ENCODE peak calls at places on chromosomes 12 and 14, in ten cellular contexts. H is T-cell; S is heart left ventricle; E is ureter; U is PC-3; G is activated gamma-delta T cell treated with anti-CD3 and anti-CD28 coated beads, Interleukin-2, amount 50 U/mL, for 16 hours; L is GM03348; X is endothelial cell of umbilical vein; N is LHCN-M2; Z is T-helper 9 cell. T is an unnamed sample.

GRCh38 chr14:63045234-63045611 is at the start of gene KCNH5:
- DNase-seq in H (no peak), S (peak; percentile 10), E (no peak), U (peak; percentile 22), G (no peak), L (peak; percentile 85), X (peak; percentile 50), N (no peak), Z (no peak), T (no peak)

GRCh38 chr14:34931206-34931605 is 51.6 kb upstream of the SRP54 start:
- DNase-seq in H (peak; percentile 27), S (no peak), E (peak; percentile 47), U (peak; percentile 71), G (no peak), L (no peak), X (peak; percentile 83), N (peak; percentile 21), Z (peak; percentile 5), T (peak; percentile 9)

GRCh38 chr14:101980700-101981099 is 16.3 kb downstream of the DYNC1H1 start:
- DNase-seq in H (no peak), S (peak; percentile 43), E (peak; percentile 82), U (peak; percentile 98), G (no peak), L (peak; percentile 90), X (peak; percentile 90), N (peak; percentile 95), Z (no peak), T (peak; percentile 93)

GRCh38 chr12:52543985-52544888 is 8.7 kb downstream of the KRT71 start:
- DNase-seq in H (no peak), S (no peak), E (no peak), U (no peak), G (no peak), L (peak; percentile 72), X (no peak), N (peak; percentile 7), Z (no peak), T (peak; percentile 42)

GRCh38 chr14:94173885-94174621 is at the start of gene PPP4R4:
- DNase-seq in H (peak; percentile 82), S (peak; percentile 79), E (peak; percentile 66), U (peak; percentile 55), G (peak; percentile 71), L (peak; percentile 97), X (peak; percentile 64), N (peak; percentile 58), Z (peak; percentile 89), T (peak; percentile 78)

GRCh38 chr12:12839886-12840285 is 26.7 kb downstream of the DDX47 start:
- DNase-seq in H (no peak), S (no peak), E (peak; percentile 69), U (peak; percentile 97), G (no peak), L (peak; percentile 88), X (peak; percentile 95), N (peak; percentile 83), Z (no peak), T (peak; percentile 68)

GRCh38 chr14:92397140-92397815 is 74.3 kb downstream of the SLC24A4 start:
- DNase-seq in H (no peak), S (no peak), E (no peak), U (peak; percentile 90), G (no peak), L (peak; percentile 87), X (no peak), N (peak; percentile 24), Z (no peak), T (peak; percentile 9)

GRCh38 chr14:77106666-77107065 is 8.6 kb downstream of the CIPC start:
- DNase-seq in H (no peak), S (no peak), E (no peak), U (no peak), G (no peak), L (no peak), X (no peak), N (no peak), Z (no peak), T (peak; percentile 52)

GRCh38 chr12:848519-849191 is 96.3 kb downstream of the WNK1 start:
- DNase-seq in H (no peak), S (no peak), E (no peak), U (no peak), G (no peak), L (peak; percentile 11), X (peak; percentile 23), N (no peak), Z (no peak), T (no peak)

GRCh38 chr12:67220065-67220464 is 49.1 kb upstream of the CAND1 start:
- DNase-seq in H (no peak), S (no peak), E (no peak), U (peak; percentile 62), G (no peak), L (no peak), X (no peak), N (peak; percentile 4), Z (no peak), T (no peak)

GRCh38 chr12:131803995-131804521 is 24.1 kb upstream of the MMP17 start:
- DNase-seq in H (no peak), S (no peak), E (no peak), U (peak; percentile 31), G (no peak), L (peak; percentile 78), X (peak; percentile 79), N (peak; percentile 4), Z (no peak), T (no peak)

GRCh38 chr14:105419305-105420091 is at the start of gene MTA1:
- DNase-seq in H (peak; percentile 26), S (no peak), E (no peak), U (peak; percentile 37), G (no peak), L (peak; percentile 93), X (no peak), N (no peak), Z (peak; percentile 50), T (peak; percentile 43)

GRCh38 chr12:2970744-2971143 is 11.5 kb downstream of the TEAD4 start:
- DNase-seq in H (no peak), S (no peak), E (no peak), U (no peak), G (no peak), L (no peak), X (no peak), N (no peak), Z (no peak), T (no peak)

GRCh38 chr12:117025481-117026151 is 73.6 kb downstream of the TESC start:
- DNase-seq in H (peak; percentile 39), S (peak; percentile 71), E (peak; percentile 74), U (peak; percentile 82), G (peak; percentile 12), L (peak; percentile 89), X (peak; percentile 77), N (peak; percentile 53), Z (peak; percentile 34), T (peak; percentile 67)

GRCh38 chr14:90140956-90141316 is 79.1 kb downstream of the KCNK13 start:
- DNase-seq in H (no peak), S (no peak), E (no peak), U (peak; percentile 81), G (no peak), L (no peak), X (peak; percentile 61), N (peak; percentile 39), Z (no peak), T (no peak)

GRCh38 chr12:125151284-125151683 is 86.0 kb downstream of the AACS start:
- DNase-seq in H (no peak), S (no peak), E (no peak), U (no peak), G (no peak), L (no peak), X (no peak), N (no peak), Z (no peak), T (no peak)

GRCh38 chr12:46266869-46267617 is 1.8 kb downstream of the SLC38A1 start:
- DNase-seq in H (peak; percentile 78), S (peak; percentile 39), E (peak; percentile 69), U (peak; percentile 48), G (peak; percentile 48), L (peak; percentile 64), X (peak; percentile 78), N (peak; percentile 71), Z (peak; percentile 53), T (peak; percentile 84)

GRCh38 chr12:11652351-11653040 is 3.0 kb downstream of the ETV6 start:
- DNase-seq in H (no peak), S (peak; percentile 36), E (peak; percentile 56), U (peak; percentile 19), G (no peak), L (peak; percentile 52), X (peak; percentile 67), N (peak; percentile 71), Z (no peak), T (peak; percentile 81)

GRCh38 chr14:105303949-105304348 is 3.1 kb upstream of the BRF1 start:
- DNase-seq in H (no peak), S (no peak), E (no peak), U (no peak), G (no peak), L (no peak), X (no peak), N (no peak), Z (no peak), T (no peak)

GRCh38 chr12:109744026-109744425 is 30.4 kb downstream of the FAM222A start:
- DNase-seq in H (no peak), S (no peak), E (no peak), U (no peak), G (no peak), L (no peak), X (no peak), N (no peak), Z (no peak), T (no peak)

GRCh38 chr12:122865268-122866231 is 30.3 kb downstream of the HIP1R start:
- DNase-seq in H (no peak), S (no peak), E (no peak), U (peak; percentile 52), G (no peak), L (no peak), X (peak; percentile 40), N (no peak), Z (no peak), T (peak; percentile 44)

GRCh38 chr12:6264402-6265037 is 46.0 kb upstream of the PLEKHG6 start:
- DNase-seq in H (no peak), S (no peak), E (no peak), U (no peak), G (no peak), L (no peak), X (no peak), N (no peak), Z (no peak), T (no peak)

GRCh38 chr12:100720016-100720654 is 74.4 kb upstream of the ANO4 start:
- DNase-seq in H (no peak), S (no peak), E (no peak), U (no peak), G (no peak), L (no peak), X (no peak), N (no peak), Z (no peak), T (no peak)

GRCh38 chr12:101969-102878 is 35.7 kb downstream of the IQSEC3 start:
- DNase-seq in H (no peak), S (no peak), E (no peak), U (no peak), G (no peak), L (no peak), X (no peak), N (no peak), Z (no peak), T (no peak)

GRCh38 chr12:7171854-7172253 is 17.6 kb upstream of the PEX5 start:
- DNase-seq in H (no peak), S (no peak), E (no peak), U (no peak), G (no peak), L (no peak), X (no peak), N (peak; percentile 9), Z (no peak), T (no peak)

GRCh38 chr12:13008741-13009380 is 8.8 kb upstream of the HEBP1 start:
- DNase-seq in H (no peak), S (no peak), E (no peak), U (no peak), G (no peak), L (peak; percentile 12), X (no peak), N (no peak), Z (no peak), T (no peak)

GRCh38 chr14:54148251-54148650 is 191.6 kb upstream of the BMP4 start:
- DNase-seq in H (no peak), S (no peak), E (no peak), U (no peak), G (no peak), L (no peak), X (no peak), N (no peak), Z (no peak), T (no peak)

GRCh38 chr14:51547260-51547659 is 104.5 kb upstream of the FRMD6 start:
- DNase-seq in H (no peak), S (peak; percentile 13), E (peak; percentile 64), U (peak; percentile 99), G (no peak), L (peak; percentile 80), X (peak; percentile 99), N (peak; percentile 99), Z (no peak), T (peak; percentile 79)